ENCODE peak calls at places on chromosomes 7 and 10, in seven cellular contexts. Z is IMR-90, L is heart left ventricle, F is psoas muscle, E is body of pancreas, R is GM12878, O is uterus. B is an unnamed sample.

GRCh38 chr7:64880322-64881297 is 22.5 kb upstream of the ZNF273 start:
- DNase-seq in O (no peak), E (no peak), F (no peak), R (no peak), Z (no peak), L (peak), B (no peak)

GRCh38 chr10:113992601-113993011 is 51.1 kb upstream of the ADRB1 start:
- DNase-seq in R (no peak), O (no peak), E (no peak), Z (no peak), L (peak), F (peak), B (no peak)

GRCh38 chr7:44045226-44046014 is 918 bp downstream of the DBNL start:
- DNase-seq in F (no peak), E (no peak), L (no peak), O (no peak), R (no peak), Z (no peak), B (no peak)

GRCh38 chr10:101493782-101494281 is 94.2 kb downstream of the POLL start:
- DNase-seq in R (no peak), L (no peak), O (no peak), E (no peak), Z (no peak), F (no peak), B (no peak)

GRCh38 chr10:99765672-99766071 is 16.8 kb upstream of the ABCC2 start:
- DNase-seq in O (no peak), E (no peak), Z (no peak), L (no peak), F (no peak), R (peak), B (peak)

GRCh38 chr10:117570880-117571279 is 28.3 kb downstream of the EMX2 start:
- DNase-seq in R (no peak), L (no peak), F (no peak), Z (no peak), E (no peak), O (no peak), B (no peak)

GRCh38 chr10:15738237-15738928 is 18.7 kb upstream of the ITGA8 start:
- DNase-seq in Z (no peak), O (peak), F (no peak), E (no peak), R (no peak), L (peak), B (no peak)

GRCh38 chr7:70289067-70289466 is 690.8 kb downstream of the AUTS2 start:
- DNase-seq in O (no peak), F (no peak), R (no peak), L (no peak), E (no peak), Z (no peak), B (no peak)

GRCh38 chr7:142177869-142178268 is 66.4 kb downstream of the MGAM2 start:
- DNase-seq in E (no peak), O (no peak), F (no peak), Z (no peak), R (no peak), L (no peak), B (no peak)

GRCh38 chr10:46520941-46521340 is 35.5 kb downstream of the GPRIN2 start:
- DNase-seq in R (no peak), O (peak), F (no peak), Z (peak), E (no peak), L (peak), B (no peak)

GRCh38 chr7:95199779-95200558 is 124.4 kb downstream of the PON1 start:
- DNase-seq in O (peak), Z (peak), L (no peak), F (peak), R (no peak), E (peak), B (peak)

GRCh38 chr7:66766041-66766440 is 25.5 kb downstream of the RABGEF1 start:
- DNase-seq in Z (no peak), F (no peak), L (no peak), R (no peak), O (no peak), E (no peak), B (no peak)

GRCh38 chr7:114949227-114949626 is 27.3 kb downstream of the MDFIC start:
- DNase-seq in L (no peak), F (no peak), R (no peak), E (no peak), O (no peak), Z (no peak), B (no peak)

GRCh38 chr7:1738511-1738910 is 68.4 kb downstream of the ELFN1 start:
- DNase-seq in L (no peak), O (no peak), R (no peak), F (no peak), E (no peak), Z (no peak), B (no peak)

GRCh38 chr10:28410420-28411135 is 107.7 kb upstream of the MPP7 start:
- DNase-seq in R (no peak), L (no peak), Z (no peak), E (no peak), F (no peak), O (no peak), B (no peak)

GRCh38 chr7:111312966-111313365 is 222.0 kb downstream of the LRRN3 start:
- DNase-seq in F (no peak), R (no peak), L (no peak), O (no peak), E (no peak), Z (peak), B (no peak)

GRCh38 chr7:101172854-101173751 is 7.0 kb downstream of the NAT16 start:
- DNase-seq in R (no peak), F (peak), Z (peak), E (peak), O (no peak), L (peak), B (no peak)

GRCh38 chr10:79094412-79095175 is 25.8 kb downstream of the ZMIZ1 start:
- DNase-seq in E (no peak), O (no peak), Z (no peak), L (no peak), R (no peak), F (no peak), B (no peak)

GRCh38 chr7:1883031-1883761 is 213.1 kb downstream of the ELFN1 start:
- DNase-seq in L (no peak), O (no peak), F (no peak), R (no peak), Z (peak), E (no peak), B (no peak)

GRCh38 chr10:60576130-60577069 is 186.7 kb upstream of the ANK3 start:
- DNase-seq in L (no peak), R (no peak), O (no peak), F (no peak), E (no peak), Z (no peak), B (no peak)

GRCh38 chr10:84944187-84944586 is 615.8 kb downstream of the CCSER2 start:
- DNase-seq in R (no peak), E (no peak), O (no peak), Z (no peak), L (no peak), F (no peak), B (no peak)

GRCh38 chr7:73612598-73613269 is 11.6 kb downstream of the MLXIPL start:
- DNase-seq in F (no peak), O (no peak), Z (peak), R (no peak), L (no peak), E (peak), B (no peak)

GRCh38 chr10:106757521-106757920 is 407.0 kb downstream of the SORCS1 start:
- DNase-seq in E (no peak), L (no peak), O (no peak), R (no peak), Z (no peak), F (no peak), B (no peak)

GRCh38 chr10:107880185-107880584 is 715.7 kb upstream of the SORCS1 start:
- DNase-seq in L (no peak), E (no peak), R (no peak), O (no peak), F (no peak), Z (no peak), B (no peak)

GRCh38 chr10:111511751-111512150 is 434.9 kb downstream of the ADRA2A start:
- DNase-seq in F (no peak), R (no peak), E (no peak), Z (no peak), O (no peak), L (no peak), B (no peak)

GRCh38 chr7:50782376-50783208 is at the start of gene GRB10:
- DNase-seq in Z (peak), F (peak), R (no peak), L (peak), O (peak), E (peak), B (no peak)

GRCh38 chr10:35372329-35372728 is 36.0 kb downstream of the CCNY start:
- DNase-seq in Z (no peak), E (no peak), L (peak), F (peak), R (no peak), O (peak), B (no peak)

GRCh38 chr10:12945709-12946359 is 55.7 kb downstream of the CCDC3 start:
- DNase-seq in E (no peak), F (no peak), R (no peak), Z (no peak), L (no peak), O (no peak), B (peak)

GRCh38 chr7:93014410-93014809 is 103.4 kb downstream of the SAMD9 start:
- DNase-seq in F (no peak), R (no peak), L (no peak), Z (no peak), O (no peak), E (no peak), B (no peak)

GRCh38 chr10:131774618-131775443 is 126.0 kb upstream of the PPP2R2D start:
- DNase-seq in R (no peak), Z (no peak), L (no peak), O (no peak), F (no peak), E (no peak), B (no peak)

GRCh38 chr10:17025444-17026295 is 103.9 kb downstream of the CUBN start:
- DNase-seq in L (no peak), O (no peak), Z (peak), E (no peak), R (no peak), F (peak), B (peak)

GRCh38 chr10:99975106-99975829 is 34.5 kb downstream of the DNMBP start:
- DNase-seq in Z (no peak), E (no peak), F (no peak), O (no peak), R (peak), L (no peak), B (peak)

GRCh38 chr7:88089484-88090050 is 130.3 kb downstream of the SRI start:
- DNase-seq in E (no peak), O (no peak), F (no peak), R (no peak), Z (no peak), L (no peak), B (no peak)

GRCh38 chr10:77346031-77346430 is 291.6 kb downstream of the KCNMA1 start:
- DNase-seq in E (no peak), Z (no peak), R (no peak), O (no peak), L (no peak), F (no peak), B (no peak)

GRCh38 chr10:25522946-25523608 is 348.3 kb downstream of the GPR158 start:
- DNase-seq in Z (no peak), L (no peak), R (no peak), E (no peak), F (no peak), O (no peak), B (no peak)

GRCh38 chr10:52314822-52315552 is 906 bp downstream of the DKK1 start:
- DNase-seq in O (no peak), E (no peak), F (no peak), R (no peak), L (no peak), Z (peak), B (no peak)

GRCh38 chr7:24283900-24284698 is at the start of gene NPY:
- DNase-seq in O (no peak), R (no peak), E (no peak), F (no peak), Z (no peak), L (no peak), B (peak)

GRCh38 chr7:13641699-13642098 is 347.8 kb downstream of the ETV1 start:
- DNase-seq in R (no peak), E (no peak), Z (peak), F (no peak), O (no peak), L (no peak), B (no peak)

GRCh38 chr10:88386204-88386877 is 196.8 kb downstream of the RNLS start:
- DNase-seq in R (peak), E (peak), F (no peak), O (no peak), Z (no peak), L (no peak), B (peak)

GRCh38 chr10:88382699-88383098 is 200.4 kb downstream of the RNLS start:
- DNase-seq in R (no peak), L (no peak), F (no peak), Z (no peak), E (no peak), O (no peak), B (no peak)

GRCh38 chr10:88386878-88387773 is 196.0 kb downstream of the RNLS start:
- DNase-seq in E (peak), F (no peak), O (peak), R (peak), Z (peak), L (no peak), B (peak)

GRCh38 chr10:88389456-88389855 is 193.7 kb downstream of the RNLS start:
- DNase-seq in L (no peak), R (peak), O (peak), F (no peak), E (peak), Z (peak), B (peak)

DNA sequence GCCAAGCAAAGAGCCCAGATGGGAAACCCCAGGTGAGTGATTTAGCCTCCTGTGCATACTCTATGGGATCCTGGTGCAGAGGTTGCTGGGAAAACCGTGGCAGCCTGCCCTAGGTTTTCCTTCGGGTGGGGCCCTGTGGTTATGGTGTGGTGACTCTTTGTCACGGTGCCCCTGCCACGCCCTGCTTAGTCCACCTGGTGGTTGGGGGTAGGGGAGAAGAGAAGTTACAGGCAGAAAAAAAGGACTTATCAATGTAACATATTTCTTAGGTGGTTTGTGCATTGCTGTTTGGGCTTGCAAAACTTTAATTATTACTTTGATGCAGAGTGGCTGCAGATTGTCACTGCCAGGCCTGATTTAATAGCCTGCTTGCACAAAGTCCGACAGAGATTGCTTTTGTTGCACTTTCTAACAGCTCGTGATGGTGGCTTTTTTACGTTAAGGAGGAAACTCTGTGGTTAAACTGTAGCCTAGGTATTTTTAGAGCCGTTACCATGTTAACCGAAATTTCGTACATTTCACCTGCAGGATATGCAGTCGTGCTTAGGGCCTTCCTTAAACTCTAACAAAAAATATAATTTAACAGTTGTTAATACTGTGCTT is 197.4 kb downstream of the RNLS start:
- DNase-seq in E (peak), Z (no peak), R (peak), L (no peak), F (peak), O (peak), B (peak)
- H3K4me3 ChIP-seq in E (no peak), Z (no peak), R (peak), L (no peak), F (peak), O (no peak), B (peak)

DNA sequence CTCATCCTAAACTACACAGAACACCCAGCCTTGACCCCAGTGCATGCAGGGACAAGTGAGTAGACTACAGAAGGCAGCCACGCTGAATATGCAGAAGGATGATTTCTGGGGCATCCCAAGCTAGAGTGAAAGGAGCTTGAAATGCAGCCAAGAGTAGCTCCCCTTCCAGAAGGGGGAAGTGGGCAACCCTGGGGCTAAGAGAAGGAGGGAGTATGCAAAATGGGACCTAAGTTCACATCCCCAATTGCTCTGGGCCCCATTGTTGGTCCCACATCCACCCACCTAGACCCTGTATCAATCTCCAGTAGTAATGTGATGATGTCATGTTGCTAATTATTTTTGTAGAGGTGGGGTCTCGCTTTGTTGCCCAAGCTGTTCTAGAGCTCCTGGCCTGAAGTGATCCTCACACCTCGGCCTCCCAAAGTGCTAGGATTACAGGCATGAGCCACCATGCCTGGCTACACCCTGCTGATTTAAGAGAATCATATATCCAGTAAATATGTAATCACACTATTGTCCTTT is 5.6 kb upstream of the PSTK start:
- DNase-seq in Z (no peak), F (no peak), R (no peak), L (no peak), E (no peak), O (no peak), B (no peak)
- TF ChIP-seq CTCF in Z (no peak), F (no peak), R (no peak), L (no peak), E (no peak), O (no peak), B (no peak)

GRCh38 chr10:103712898-103713498 is 142.4 kb downstream of the SH3PXD2A start:
- DNase-seq in O (peak), R (no peak), L (peak), E (peak), Z (peak), F (peak), B (peak)
- H3K4me3 ChIP-seq in O (no peak), R (no peak), L (no peak), E (no peak), Z (no peak), F (no peak), B (no peak)

GRCh38 chr10:97608991-97609561 is 19.6 kb downstream of the C10orf62 start:
- DNase-seq in O (no peak), E (no peak), L (peak), Z (no peak), R (no peak), F (peak), B (no peak)

GRCh38 chr10:97607076-97607635 is 17.6 kb downstream of the C10orf62 start:
- DNase-seq in R (no peak), O (no peak), Z (no peak), F (no peak), L (no peak), E (no peak), B (no peak)

GRCh38 chr10:97611473-97611872 is 21.8 kb downstream of the MORN4 start:
- DNase-seq in E (no peak), R (no peak), F (no peak), O (no peak), L (no peak), Z (no peak), B (no peak)

GRCh38 chr10:97618285-97618684 is 15.0 kb downstream of the MORN4 start:
- DNase-seq in O (no peak), L (no peak), Z (no peak), R (no peak), F (no peak), E (no peak), B (no peak)

DNA sequence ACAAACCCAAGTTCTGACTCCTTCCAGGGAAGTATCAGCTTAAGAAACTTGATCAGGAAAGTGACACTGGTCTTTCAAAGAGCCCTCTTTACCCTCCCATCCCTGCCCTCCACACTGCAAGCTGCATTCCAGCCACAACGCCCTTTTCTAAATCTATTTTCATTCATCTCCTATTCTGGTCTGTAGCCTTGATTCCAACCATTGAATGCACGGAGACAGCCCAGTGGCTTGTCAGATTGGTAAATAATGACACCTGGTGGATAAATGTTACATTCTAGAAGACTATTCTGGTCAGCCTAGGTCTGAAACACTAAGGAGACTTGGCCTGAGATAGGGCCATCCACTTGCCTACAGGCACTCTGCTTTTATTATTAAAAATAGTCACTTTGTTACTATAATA is 20.9 kb downstream of the MORN4 start:
- DNase-seq in L (no peak), Z (peak), F (no peak), E (no peak), O (no peak), R (no peak), B (peak)
- TF ChIP-seq CTCF in L (peak), Z (peak), F (peak), E (peak), O (peak), R (peak), B (no peak)

GRCh38 chr7:151447901-151448260 is 7.9 kb upstream of the CRYGN start:
- DNase-seq in R (no peak), O (no peak), Z (no peak), L (no peak), E (no peak), F (no peak), B (no peak)
- H3K4me3 ChIP-seq in R (no peak), O (no peak), Z (no peak), L (peak), E (no peak), F (peak), B (no peak)

GRCh38 chr7:75649462-75649861 is 89.3 kb downstream of the HIP1 start:
- DNase-seq in Z (no peak), O (peak), L (peak), R (no peak), E (no peak), F (peak), B (no peak)

GRCh38 chr7:75647709-75648438 is 90.9 kb downstream of the HIP1 start:
- DNase-seq in Z (no peak), O (no peak), F (no peak), R (no peak), E (no peak), L (no peak), B (no peak)

GRCh38 chr7:75645570-75645969 is 93.2 kb downstream of the HIP1 start:
- DNase-seq in E (no peak), Z (no peak), L (no peak), F (no peak), R (no peak), O (no peak), B (no peak)

GRCh38 chr7:75644599-75644998 is 94.1 kb downstream of the HIP1 start:
- DNase-seq in E (no peak), O (no peak), L (no peak), R (no peak), Z (no peak), F (no peak), B (no peak)

DNA sequence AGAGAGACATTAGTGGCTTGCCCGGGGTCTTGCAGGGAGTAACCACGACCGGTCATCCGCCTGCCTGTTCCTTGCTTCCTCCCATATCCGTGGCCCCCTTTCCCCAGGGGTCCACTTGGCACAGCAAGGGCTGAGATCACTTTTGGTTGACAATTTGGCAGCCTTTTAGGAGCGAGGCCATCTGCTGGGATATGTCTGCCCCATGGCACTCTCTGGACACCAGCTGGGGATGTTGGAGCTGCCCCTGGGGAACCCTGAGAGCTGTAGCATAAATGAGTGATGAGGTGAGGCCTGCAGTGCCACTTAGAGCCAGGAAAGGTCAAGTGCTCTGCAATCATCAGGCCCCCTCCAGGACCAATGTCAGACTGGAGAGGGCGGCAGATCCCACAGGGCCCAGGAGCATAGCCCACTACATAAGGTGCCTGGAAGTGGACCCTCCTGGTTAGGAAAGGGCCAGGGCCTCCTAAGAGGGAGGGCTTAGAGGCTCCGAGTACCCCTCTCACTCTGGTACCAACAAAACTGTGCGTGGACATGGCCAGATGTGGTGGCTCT is 92.1 kb downstream of the HIP1 start:
- DNase-seq in O (no peak), E (no peak), Z (no peak), F (no peak), R (no peak), L (no peak), B (no peak)
- TF ChIP-seq CTCF in O (no peak), E (no peak), Z (no peak), F (no peak), R (no peak), L (no peak), B (no peak)

B was measured in GM12865.